ENCODE peak calls at places on chromosomes 7 and 10, in eight cellular contexts. Y, U, N, J, P, B, S and F are unnamed samples.

GRCh38 chr10:21534611-21535493 is 820 bp downstream of the MLLT10 start:
- DNase-seq in J (peak; percentile 54), U (no peak), P (peak; percentile 70), N (peak; percentile 84), B (peak; percentile 79), Y (peak; percentile 10), S (peak; percentile 39), F (peak; percentile 74)

GRCh38 chr10:4865945-4866661 is 40.1 kb downstream of the AKR1E2 start:
- DNase-seq in B (peak; percentile 2), P (peak; percentile 27), N (no peak), Y (no peak), S (no peak), U (no peak), J (no peak), F (no peak)

GRCh38 chr7:117019786-117020604 is 66.7 kb downstream of the ST7 start:
- DNase-seq in Y (no peak), S (no peak), B (peak; percentile 97), N (peak; percentile 76), U (no peak), P (peak; percentile 73), J (peak; percentile 19), F (peak; percentile 74)

GRCh38 chr7:3279147-3279818 is 21.8 kb upstream of the SDK1 start:
- DNase-seq in B (no peak), P (no peak), S (no peak), N (no peak), U (no peak), Y (no peak), J (no peak), F (no peak)

GRCh38 chr7:129144834-129145668 is 544 bp downstream of the TSPAN33 start:
- DNase-seq in S (peak; percentile 26), U (no peak), J (no peak), Y (no peak), P (no peak), B (no peak), N (peak; percentile 67), F (no peak)

GRCh38 chr10:110241841-110242240 is 34.4 kb downstream of the MXI1 start:
- DNase-seq in Y (no peak), U (no peak), N (no peak), J (no peak), B (no peak), P (no peak), S (no peak), F (no peak)

GRCh38 chr10:76202777-76203176 is 771.4 kb downstream of the LRMDA start:
- DNase-seq in S (no peak), N (no peak), Y (no peak), U (no peak), B (peak; percentile 90), P (peak; percentile 17), J (no peak), F (no peak)

GRCh38 chr7:30770936-30771858 is at the start of gene MINDY4:
- DNase-seq in N (peak; percentile 96), Y (peak; percentile 67), B (peak; percentile 85), U (no peak), J (peak; percentile 74), P (peak; percentile 84), S (peak; percentile 50), F (peak; percentile 87)

GRCh38 chr7:55129409-55130078 is 110.7 kb downstream of the EGFR start:
- DNase-seq in Y (no peak), N (no peak), P (peak; percentile 90), U (no peak), B (peak; percentile 81), J (peak; percentile 61), S (no peak), F (no peak)

GRCh38 chr10:70960783-70961570 is 72.6 kb upstream of the PCBD1 start:
- DNase-seq in B (no peak), Y (no peak), N (no peak), P (no peak), J (no peak), S (no peak), U (peak; percentile 52), F (no peak)

GRCh38 chr10:60271319-60272040 is 118.2 kb downstream of the ANK3 start:
- DNase-seq in U (no peak), B (no peak), N (no peak), P (no peak), J (no peak), S (no peak), Y (peak; percentile 2), F (no peak)

GRCh38 chr7:157278791-157279678 is 57.8 kb upstream of the DNAJB6 start:
- DNase-seq in J (no peak), U (peak; percentile 89), P (no peak), B (peak; percentile 63), S (no peak), N (peak; percentile 91), Y (no peak), F (no peak)

GRCh38 chr10:11866199-11866925 is 43.2 kb downstream of the PROSER2 start:
- DNase-seq in Y (no peak), U (peak; percentile 83), N (no peak), P (no peak), B (no peak), S (no peak), J (no peak), F (no peak)

GRCh38 chr7:90931996-90932912 is 332.0 kb upstream of the FZD1 start:
- DNase-seq in Y (no peak), N (no peak), J (no peak), U (no peak), S (no peak), P (no peak), B (peak; percentile 11), F (no peak)

GRCh38 chr7:128922496-128923410 is 12.2 kb upstream of the KCP start:
- DNase-seq in B (no peak), P (no peak), Y (no peak), U (no peak), N (no peak), S (no peak), J (no peak), F (no peak)

GRCh38 chr7:3168869-3169268 is 125.2 kb upstream of the CARD11 start:
- DNase-seq in B (no peak), J (no peak), S (no peak), N (no peak), P (peak; percentile 14), Y (no peak), U (no peak), F (no peak)

GRCh38 chr10:103451091-103451801 is 924 bp downstream of the CALHM2 start:
- DNase-seq in S (peak; percentile 40), J (peak; percentile 28), Y (peak; percentile 61), N (peak; percentile 93), P (peak; percentile 77), B (peak; percentile 81), U (no peak), F (peak; percentile 75)

GRCh38 chr7:3696113-3696512 is 395.1 kb downstream of the SDK1 start:
- DNase-seq in B (no peak), P (no peak), Y (no peak), J (no peak), N (no peak), U (no peak), S (no peak), F (no peak)

GRCh38 chr7:74194686-74195085 is 15.1 kb upstream of the LAT2 start:
- DNase-seq in Y (no peak), U (no peak), N (no peak), J (no peak), S (no peak), P (no peak), B (no peak), F (peak; percentile 25)

GRCh38 chr7:88151119-88151790 is 68.6 kb downstream of the SRI start:
- DNase-seq in U (no peak), N (no peak), B (no peak), J (no peak), Y (no peak), S (no peak), P (no peak), F (no peak)

GRCh38 chr7:100503350-100503735 is 19.6 kb downstream of the NYAP1 start:
- DNase-seq in J (peak; percentile 32), B (peak; percentile 55), Y (no peak), P (peak; percentile 75), S (no peak), U (no peak), N (no peak), F (no peak)

GRCh38 chr10:112960151-112960681 is 10.2 kb downstream of the TCF7L2 start:
- DNase-seq in U (no peak), N (no peak), B (peak; percentile 29), P (no peak), S (no peak), Y (no peak), J (no peak), F (no peak)